ENCODE peak calls at places on chromosomes 1 and 21, in nine cellular contexts. T is stimulated activated CD4-positive, alpha-beta T cell treated with anti-CD3 and anti-CD28 coated beads, TNF-alpha, amount 100 ng/mL, for 48 hours; E is kidney tubule cell; U is activated naive CD8-positive, alpha-beta T cell treated with anti-CD3 and anti-CD28 coated beads for 36 hours; H is neural progenitor cell; Z is astrocyte of the spinal cord; M is CD4-positive, CD25-positive, alpha-beta regulatory T cell; G is T-helper 17 cell; I is activated effector memory CD4-positive, alpha-beta T cell treated with Interleukin-2 at 50 U/mL for 16 hours. J is an unnamed sample.

GRCh38 chr1:100921110-100921706 is 25.3 kb downstream of the SLC30A7 start:
- DNase-seq in T (no peak), E (peak; percentile 56), U (no peak), H (peak; percentile 69), Z (peak; percentile 71), M (peak; percentile 71), G (no peak), I (no peak), J (peak; percentile 35)

GRCh38 chr1:232209357-232209756 is 420.6 kb downstream of the SIPA1L2 start:
- DNase-seq in T (no peak), E (peak; percentile 66), U (no peak), H (no peak), Z (no peak), M (no peak), G (no peak), I (no peak), J (no peak)

GRCh38 chr1:230031131-230031530 is 35.9 kb upstream of the GALNT2 start:
- DNase-seq in T (no peak), E (peak; percentile 74), U (no peak), H (no peak), Z (no peak), M (no peak), G (no peak), I (no peak), J (no peak)

GRCh38 chr1:204316164-204316563 is 43.6 kb downstream of the PLEKHA6 start:
- DNase-seq in T (no peak), E (no peak), U (no peak), H (no peak), Z (no peak), M (no peak), G (no peak), I (no peak), J (no peak)

GRCh38 chr1:110476028-110476765 is 25.2 kb downstream of the PROK1 start:
- DNase-seq in T (no peak), E (no peak), U (no peak), H (no peak), Z (no peak), M (no peak), G (no peak), I (no peak), J (peak; percentile 16)

GRCh38 chr1:113027449-113027848 is 45.5 kb upstream of the LRIG2 start:
- DNase-seq in T (no peak), E (no peak), U (no peak), H (no peak), Z (no peak), M (no peak), G (no peak), I (no peak), J (no peak)

GRCh38 chr1:26278835-26279597 is 870 bp upstream of the SH3BGRL3 start:
- DNase-seq in T (no peak), E (peak; percentile 86), U (peak; percentile 53), H (peak; percentile 24), Z (peak; percentile 42), M (peak; percentile 43), G (no peak), I (no peak), J (peak; percentile 18)

GRCh38 chr1:37156646-37157045 is 122.3 kb upstream of the GRIK3 start:
- DNase-seq in T (no peak), E (no peak), U (no peak), H (no peak), Z (no peak), M (no peak), G (no peak), I (no peak), J (no peak)

GRCh38 chr1:32066489-32066873 is 6.3 kb upstream of the TMEM39B start:
- DNase-seq in T (no peak), E (peak; percentile 88), U (no peak), H (no peak), Z (peak; percentile 67), M (peak; percentile 59), G (no peak), I (no peak), J (peak; percentile 40)

GRCh38 chr1:42319871-42320484 is 15.1 kb downstream of the FOXJ3 start:
- DNase-seq in T (no peak), E (no peak), U (no peak), H (no peak), Z (no peak), M (peak; percentile 32), G (no peak), I (peak; percentile 46), J (no peak)

GRCh38 chr1:201016211-201016651 is 7.3 kb downstream of the KIF21B start:
- DNase-seq in T (no peak), E (no peak), U (no peak), H (no peak), Z (peak; percentile 26), M (no peak), G (no peak), I (no peak), J (no peak)

GRCh38 chr1:227774051-227774720 is 39.0 kb downstream of the SNAP47 start:
- DNase-seq in T (no peak), E (no peak), U (no peak), H (no peak), Z (no peak), M (no peak), G (no peak), I (no peak), J (no peak)

GRCh38 chr1:80445021-80445420 is 1355.7 kb upstream of the ADGRL2 start:
- DNase-seq in T (no peak), E (no peak), U (no peak), H (no peak), Z (peak; percentile 15), M (no peak), G (no peak), I (no peak), J (no peak)

GRCh38 chr1:106937104-106937503 is 119.4 kb upstream of the PRMT6 start:
- DNase-seq in T (no peak), E (peak; percentile 84), U (no peak), H (no peak), Z (peak; percentile 95), M (no peak), G (no peak), I (no peak), J (peak; percentile 78)

GRCh38 chr1:204232530-204232929 is 18.7 kb upstream of the GOLT1A start:
- DNase-seq in T (no peak), E (no peak), U (no peak), H (no peak), Z (peak; percentile 6), M (no peak), G (no peak), I (no peak), J (no peak)

GRCh38 chr21:27149034-27149433 is 182.1 kb upstream of the ADAMTS5 start:
- DNase-seq in T (no peak), E (no peak), U (no peak), H (no peak), Z (peak; percentile 44), M (no peak), G (no peak), I (no peak), J (no peak)

GRCh38 chr21:30345014-30345413 is 3.4 kb downstream of the KRTAP23-1 start:
- DNase-seq in T (no peak), E (no peak), U (no peak), H (peak; percentile 8), Z (no peak), M (no peak), G (no peak), I (no peak), J (no peak)

GRCh38 chr1:228399531-228400236 is 7.0 kb downstream of the TRIM11 start:
- DNase-seq in T (no peak), E (no peak), U (no peak), H (no peak), Z (no peak), M (no peak), G (no peak), I (no peak), J (no peak)

GRCh38 chr1:218284377-218284916 is 646 bp upstream of the RRP15 start:
- DNase-seq in T (no peak), E (no peak), U (no peak), H (no peak), Z (no peak), M (no peak), G (no peak), I (no peak), J (peak; percentile 3)

GRCh38 chr1:234743866-234744581 is 134.0 kb upstream of the IRF2BP2 start:
- DNase-seq in T (no peak), E (peak; percentile 16), U (no peak), H (peak; percentile 90), Z (peak; percentile 91), M (no peak), G (no peak), I (no peak), J (peak; percentile 87)

GRCh38 chr1:93842750-93843500 is 36.1 kb downstream of the DNTTIP2 start:
- DNase-seq in T (no peak), E (no peak), U (no peak), H (no peak), Z (peak; percentile 62), M (no peak), G (no peak), I (no peak), J (peak; percentile 70)

GRCh38 chr1:231016234-231016633 is 23.8 kb downstream of the FAM89A start:
- DNase-seq in T (no peak), E (no peak), U (no peak), H (no peak), Z (no peak), M (no peak), G (no peak), I (no peak), J (no peak)

GRCh38 chr21:28160378-28160777 is 832.3 kb downstream of the LTN1 start:
- DNase-seq in T (no peak), E (peak; percentile 79), U (no peak), H (no peak), Z (no peak), M (no peak), G (no peak), I (no peak), J (no peak)

GRCh38 chr1:39653546-39654031 is 14.1 kb upstream of the HEYL start:
- DNase-seq in T (peak; percentile 65), E (peak; percentile 82), U (peak; percentile 74), H (peak; percentile 80), Z (peak; percentile 80), M (peak; percentile 82), G (peak; percentile 48), I (peak; percentile 60), J (peak; percentile 65)

GRCh38 chr1:82258887-82259286 is 458.2 kb downstream of the ADGRL2 start:
- DNase-seq in T (no peak), E (no peak), U (no peak), H (no peak), Z (no peak), M (no peak), G (no peak), I (no peak), J (no peak)

GRCh38 chr1:1357871-1358432 is 403 bp downstream of the MXRA8 start:
- DNase-seq in T (no peak), E (no peak), U (no peak), H (no peak), Z (no peak), M (no peak), G (peak; percentile 9), I (no peak), J (no peak)

GRCh38 chr1:47436304-47436978 is 1.4 kb upstream of the FOXD2 start:
- DNase-seq in T (peak; percentile 50), E (peak; percentile 76), U (peak; percentile 83), H (peak; percentile 89), Z (peak; percentile 59), M (peak; percentile 81), G (peak; percentile 67), I (peak; percentile 69), J (peak; percentile 73)

GRCh38 chr1:17881761-17882160 is 126.6 kb downstream of the ACTL8 start:
- DNase-seq in T (no peak), E (no peak), U (no peak), H (no peak), Z (no peak), M (no peak), G (no peak), I (no peak), J (no peak)

GRCh38 chr21:18917602-18918001 is 514.0 kb upstream of the TMPRSS15 start:
- DNase-seq in T (no peak), E (no peak), U (no peak), H (no peak), Z (no peak), M (no peak), G (no peak), I (no peak), J (no peak)

GRCh38 chr1:61436491-61437120 is 288.3 kb downstream of the TM2D1 start:
- DNase-seq in T (no peak), E (peak; percentile 23), U (no peak), H (no peak), Z (no peak), M (no peak), G (no peak), I (no peak), J (no peak)

J was measured in foreskin melanocyte.